ENCODE peak calls at places on chromosomes 1 and 21, in six cellular contexts. One of them, this sample, is unnamed.

GRCh38 chr21:40929833-40930232 is 82.9 kb upstream of the DSCAM start:
- DNase-seq in stomach: no peak
- DNase-seq in HCT116: no peak
- DNase-seq in GM12891: no peak
- DNase-seq in GM23338: no peak
- DNase-seq in H1: no peak
- DNase-seq in this sample: no peak

GRCh38 chr1:110477041-110477440 is 26.1 kb downstream of the PROK1 start:
- DNase-seq in stomach: no peak
- DNase-seq in HCT116: peak
- DNase-seq in GM12891: no peak
- DNase-seq in GM23338: no peak
- DNase-seq in H1: no peak
- DNase-seq in this sample: no peak

GRCh38 chr1:243734311-243734700 is 115.7 kb downstream of the AKT3 start:
- DNase-seq in stomach: no peak
- DNase-seq in HCT116: no peak
- DNase-seq in GM12891: no peak
- DNase-seq in GM23338: no peak
- DNase-seq in H1: no peak
- DNase-seq in this sample: no peak

GRCh38 chr1:190172636-190173410 is 304.8 kb downstream of the BRINP3 start:
- DNase-seq in stomach: no peak
- DNase-seq in HCT116: no peak
- DNase-seq in GM12891: no peak
- DNase-seq in GM23338: no peak
- DNase-seq in H1: no peak
- DNase-seq in this sample: no peak

GRCh38 chr1:234776875-234777849 is 167.2 kb upstream of the IRF2BP2 start:
- DNase-seq in stomach: no peak
- DNase-seq in HCT116: no peak
- DNase-seq in GM12891: no peak
- DNase-seq in GM23338: no peak
- DNase-seq in H1: peak
- DNase-seq in this sample: no peak

GRCh38 chr1:55402676-55403464 is 187.7 kb upstream of the USP24 start:
- DNase-seq in stomach: no peak
- DNase-seq in HCT116: no peak
- DNase-seq in GM12891: no peak
- DNase-seq in GM23338: no peak
- DNase-seq in H1: no peak
- DNase-seq in this sample: no peak

GRCh38 chr1:78408830-78409229 is 81.9 kb upstream of the PTGFR start:
- DNase-seq in stomach: no peak
- DNase-seq in HCT116: no peak
- DNase-seq in GM12891: no peak
- DNase-seq in GM23338: no peak
- DNase-seq in H1: no peak
- DNase-seq in this sample: no peak

GRCh38 chr1:235021321-235021720 is 107.3 kb downstream of the TOMM20 start:
- DNase-seq in stomach: no peak
- DNase-seq in HCT116: no peak
- DNase-seq in GM12891: no peak
- DNase-seq in GM23338: no peak
- DNase-seq in H1: no peak
- DNase-seq in this sample: no peak

GRCh38 chr1:82399093-82399492 is 598.4 kb downstream of the ADGRL2 start:
- DNase-seq in stomach: no peak
- DNase-seq in HCT116: no peak
- DNase-seq in GM12891: no peak
- DNase-seq in GM23338: no peak
- DNase-seq in H1: no peak
- DNase-seq in this sample: no peak

GRCh38 chr21:37758997-37759396 is 157.3 kb downstream of the KCNJ6 start:
- DNase-seq in stomach: peak
- DNase-seq in HCT116: no peak
- DNase-seq in GM12891: no peak
- DNase-seq in GM23338: peak
- DNase-seq in H1: peak
- DNase-seq in this sample: no peak

GRCh38 chr1:87089070-87089736 is 174.8 kb downstream of the HS2ST1 start:
- DNase-seq in stomach: no peak
- DNase-seq in HCT116: no peak
- DNase-seq in GM12891: no peak
- DNase-seq in GM23338: no peak
- DNase-seq in H1: no peak
- DNase-seq in this sample: no peak

GRCh38 chr1:73516458-73516857 is 681.5 kb downstream of the LRRIQ3 start:
- DNase-seq in stomach: no peak
- DNase-seq in HCT116: no peak
- DNase-seq in GM12891: no peak
- DNase-seq in GM23338: no peak
- DNase-seq in H1: no peak
- DNase-seq in this sample: no peak

GRCh38 chr1:5053744-5054143 is 399.3 kb downstream of the AJAP1 start:
- DNase-seq in stomach: no peak
- DNase-seq in HCT116: no peak
- DNase-seq in GM12891: no peak
- DNase-seq in GM23338: no peak
- DNase-seq in H1: no peak
- DNase-seq in this sample: no peak

GRCh38 chr1:203338335-203339036 is 12.4 kb downstream of the FMOD start:
- DNase-seq in stomach: peak
- DNase-seq in HCT116: peak
- DNase-seq in GM12891: peak
- DNase-seq in GM23338: peak
- DNase-seq in H1: no peak
- DNase-seq in this sample: no peak

GRCh38 chr1:184567648-184568047 is 180.8 kb downstream of the C1orf21 start:
- DNase-seq in stomach: no peak
- DNase-seq in HCT116: no peak
- DNase-seq in GM12891: no peak
- DNase-seq in GM23338: no peak
- DNase-seq in H1: no peak
- DNase-seq in this sample: no peak

GRCh38 chr1:6922096-6922931 is 137.1 kb downstream of the CAMTA1 start:
- DNase-seq in stomach: no peak
- DNase-seq in HCT116: no peak
- DNase-seq in GM12891: no peak
- DNase-seq in GM23338: no peak
- DNase-seq in H1: no peak
- DNase-seq in this sample: no peak

GRCh38 chr1:222370911-222371717 is 176.8 kb downstream of the HHIPL2 start:
- DNase-seq in stomach: no peak
- DNase-seq in HCT116: no peak
- DNase-seq in GM12891: no peak
- DNase-seq in GM23338: no peak
- DNase-seq in H1: no peak
- DNase-seq in this sample: no peak

GRCh38 chr1:205630241-205630640 is 1.6 kb downstream of the ELK4 start:
- DNase-seq in stomach: no peak
- DNase-seq in HCT116: no peak
- DNase-seq in GM12891: no peak
- DNase-seq in GM23338: no peak
- DNase-seq in H1: no peak
- DNase-seq in this sample: no peak

GRCh38 chr1:6245869-6246496 is 2.0 kb downstream of the HES3 start:
- DNase-seq in stomach: peak
- DNase-seq in HCT116: no peak
- DNase-seq in GM12891: no peak
- DNase-seq in GM23338: peak
- DNase-seq in H1: peak
- DNase-seq in this sample: no peak

GRCh38 chr1:214933375-214933774 is 149.2 kb upstream of the KCNK2 start:
- DNase-seq in stomach: no peak
- DNase-seq in HCT116: no peak
- DNase-seq in GM12891: no peak
- DNase-seq in GM23338: no peak
- DNase-seq in H1: no peak
- DNase-seq in this sample: no peak

GRCh38 chr1:1419812-1420653 is 1.0 kb downstream of the ANKRD65 start:
- DNase-seq in stomach: no peak
- DNase-seq in HCT116: no peak
- DNase-seq in GM12891: peak
- DNase-seq in GM23338: peak
- DNase-seq in H1: no peak
- DNase-seq in this sample: no peak

GRCh38 chr1:19220991-19221390 is 10.9 kb upstream of the UBR4 start:
- DNase-seq in stomach: no peak
- DNase-seq in HCT116: no peak
- DNase-seq in GM12891: no peak
- DNase-seq in GM23338: no peak
- DNase-seq in H1: no peak
- DNase-seq in this sample: no peak

GRCh38 chr1:19222979-19223824 is 13.1 kb upstream of the UBR4 start:
- DNase-seq in stomach: no peak
- DNase-seq in HCT116: no peak
- DNase-seq in GM12891: no peak
- DNase-seq in GM23338: no peak
- DNase-seq in H1: no peak
- DNase-seq in this sample: no peak

GRCh38 chr1:19219451-19219850 is 9.4 kb upstream of the UBR4 start:
- DNase-seq in stomach: no peak
- DNase-seq in HCT116: no peak
- DNase-seq in GM12891: no peak
- DNase-seq in GM23338: no peak
- DNase-seq in H1: no peak
- DNase-seq in this sample: no peak

GRCh38 chr1:19220080-19220846 is 10.2 kb upstream of the UBR4 start:
- DNase-seq in stomach: no peak
- DNase-seq in HCT116: no peak
- DNase-seq in GM12891: no peak
- DNase-seq in GM23338: no peak
- DNase-seq in H1: no peak
- DNase-seq in this sample: no peak

GRCh38 chr1:19222573-19222972 is 12.5 kb upstream of the UBR4 start:
- DNase-seq in stomach: no peak
- DNase-seq in HCT116: no peak
- DNase-seq in GM12891: no peak
- DNase-seq in GM23338: no peak
- DNase-seq in H1: no peak
- DNase-seq in this sample: no peak
- TF ChIP-seq POLR2AphosphoS5 in stomach: no peak
- TF ChIP-seq POLR2AphosphoS5 in HCT116: no peak
- TF ChIP-seq POLR2AphosphoS5 in GM12891: no peak
- TF ChIP-seq POLR2AphosphoS5 in GM23338: no peak
- TF ChIP-seq POLR2AphosphoS5 in H1: no peak
- TF ChIP-seq POLR2AphosphoS5 in this sample: no peak

DNA sequence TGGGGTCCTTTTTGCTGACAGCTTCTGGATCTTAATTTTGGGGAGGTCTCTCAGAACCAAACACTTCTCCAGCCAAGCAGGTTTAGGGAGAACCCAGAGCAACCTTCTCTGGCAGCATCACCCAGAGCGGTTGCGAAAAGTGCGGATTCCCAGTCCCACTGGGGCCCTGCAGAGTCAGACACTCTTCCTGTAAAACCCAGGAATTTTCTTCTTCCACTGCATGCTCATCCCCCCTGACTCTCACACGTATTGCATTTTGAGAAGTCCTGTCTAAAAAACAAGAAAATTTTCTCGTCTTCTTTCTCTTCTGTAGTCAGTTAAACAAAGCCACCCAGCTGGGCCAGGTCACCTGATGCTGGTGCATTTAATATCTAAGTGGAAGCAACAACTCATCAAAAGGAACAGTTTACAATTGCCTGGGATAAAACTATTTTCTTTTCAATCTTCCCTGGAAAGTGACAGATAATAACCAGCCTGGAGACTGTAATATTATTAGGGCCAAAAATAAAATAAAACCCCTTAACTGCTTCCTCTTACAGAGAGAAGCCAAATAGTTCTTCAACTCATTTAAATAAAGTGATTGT is 156.0 kb downstream of the IGSF21 start:
- DNase-seq in stomach: no peak
- DNase-seq in HCT116: no peak
- DNase-seq in GM12891: no peak
- DNase-seq in GM23338: no peak
- DNase-seq in H1: no peak
- DNase-seq in this sample: no peak
- TF ChIP-seq POLR2AphosphoS5 in stomach: no peak
- TF ChIP-seq POLR2AphosphoS5 in HCT116: no peak
- TF ChIP-seq POLR2AphosphoS5 in GM12891: no peak
- TF ChIP-seq POLR2AphosphoS5 in GM23338: no peak
- TF ChIP-seq POLR2AphosphoS5 in H1: no peak
- TF ChIP-seq POLR2AphosphoS5 in this sample: no peak

DNA sequence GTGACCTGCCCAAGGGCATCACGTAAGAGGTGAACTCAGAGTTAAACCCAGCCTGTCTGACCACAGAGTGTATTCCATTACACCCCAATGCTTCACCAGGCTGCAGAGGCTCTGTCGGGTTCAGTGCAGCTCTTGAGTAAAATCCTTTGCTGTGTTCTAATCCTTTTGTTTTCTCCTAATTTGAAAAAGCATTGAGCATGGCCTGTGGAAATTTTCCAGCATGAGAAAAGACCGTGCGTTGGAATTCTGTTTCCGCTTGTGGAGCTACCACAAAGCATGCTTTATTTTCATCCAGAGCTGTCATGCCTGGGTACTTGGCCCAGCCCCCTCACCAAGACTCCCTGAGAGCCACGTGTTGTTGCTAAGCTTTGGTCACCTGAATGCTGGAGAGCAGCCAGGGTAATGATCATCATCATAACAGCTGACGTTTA is 317.6 kb downstream of the PRDM2 start:
- DNase-seq in stomach: no peak
- DNase-seq in HCT116: no peak
- DNase-seq in GM12891: no peak
- DNase-seq in GM23338: no peak
- DNase-seq in H1: no peak
- DNase-seq in this sample: no peak
- TF ChIP-seq POLR2AphosphoS5 in stomach: no peak
- TF ChIP-seq POLR2AphosphoS5 in HCT116: no peak
- TF ChIP-seq POLR2AphosphoS5 in GM12891: no peak
- TF ChIP-seq POLR2AphosphoS5 in GM23338: no peak
- TF ChIP-seq POLR2AphosphoS5 in H1: no peak
- TF ChIP-seq POLR2AphosphoS5 in this sample: no peak

DNA sequence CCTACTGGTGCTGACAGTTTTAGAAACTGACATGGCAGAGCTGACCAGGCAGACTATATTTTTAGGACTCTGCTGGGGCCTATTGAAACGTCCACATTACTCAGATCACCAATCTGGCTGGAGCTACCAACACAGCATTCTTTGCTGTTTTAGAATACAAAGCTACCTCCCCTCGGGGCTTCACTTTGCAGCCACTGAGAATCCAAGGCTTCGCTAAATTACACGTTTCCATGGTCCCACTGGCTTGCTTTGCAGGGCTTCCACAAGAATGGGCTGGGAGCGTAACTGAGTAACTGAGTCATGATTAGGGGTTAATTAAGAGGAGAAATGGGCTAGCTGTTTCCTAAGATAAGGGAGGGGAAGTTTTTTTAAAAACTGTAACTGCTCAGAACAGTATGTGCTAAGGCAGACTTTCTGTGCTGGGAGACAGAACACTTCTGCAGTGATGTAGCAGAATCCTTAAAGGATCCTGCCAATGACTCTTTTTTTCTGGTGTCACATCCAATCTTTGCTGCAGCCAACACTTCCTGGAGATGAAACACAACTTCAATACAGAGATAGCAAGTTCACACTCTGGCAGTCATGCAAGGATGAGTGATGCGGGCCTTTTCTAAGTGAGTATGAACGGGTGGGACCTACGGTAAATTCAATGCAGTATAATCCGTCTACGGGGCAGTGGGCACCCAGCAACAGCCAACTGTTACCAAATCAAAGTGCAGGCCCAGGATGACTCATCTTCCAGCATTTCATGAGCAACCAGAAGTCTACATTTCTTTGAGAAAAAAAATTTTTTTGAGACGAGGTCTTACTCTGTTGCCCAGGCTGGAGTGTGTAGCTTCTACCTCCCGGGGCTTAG is 21.5 kb downstream of the NDUFS5 start:
- DNase-seq in stomach: no peak
- DNase-seq in HCT116: no peak
- DNase-seq in GM12891: no peak
- DNase-seq in GM23338: no peak
- DNase-seq in H1: no peak
- DNase-seq in this sample: no peak
- TF ChIP-seq POLR2AphosphoS5 in stomach: no peak
- TF ChIP-seq POLR2AphosphoS5 in HCT116: no peak
- TF ChIP-seq POLR2AphosphoS5 in GM12891: no peak
- TF ChIP-seq POLR2AphosphoS5 in GM23338: no peak
- TF ChIP-seq POLR2AphosphoS5 in H1: no peak
- TF ChIP-seq POLR2AphosphoS5 in this sample: no peak